ENCODE peak calls at places on chromosome 6, in five cellular contexts. N is GM23248, X is PC-3, U is neural progenitor cell, E is HCT116. F is an unnamed sample. For H3K4me1, the result is how much of the 10 kb centered on the place peaks cover.

GRCh38 chr6:54451516-54451915 is 143.3 kb downstream of the TINAG start:
- DNase-seq in N (no peak), X (no peak), U (no peak), E (no peak), F (no peak)

GRCh38 chr6:43951063-43951755 is 176.0 kb downstream of the MRPL14 start:
- DNase-seq in N (peak), X (peak), U (peak), E (peak), F (peak)

GRCh38 chr6:161618816-161619454 is 345.1 kb upstream of the AGPAT4 start:
- DNase-seq in N (peak), X (peak), U (peak), E (peak), F (peak)

GRCh38 chr6:152343735-152344360 is 293.3 kb downstream of the SYNE1 start:
- DNase-seq in N (no peak), X (no peak), U (no peak), E (no peak), F (no peak)

GRCh38 chr6:168124161-168124560 is 45.1 kb upstream of the FRMD1 start:
- DNase-seq in N (no peak), X (no peak), U (no peak), E (no peak), F (no peak)

GRCh38 chr6:156511570-156511969 is 265.6 kb upstream of the ARID1B start:
- DNase-seq in N (no peak), X (no peak), U (no peak), E (no peak), F (no peak)

GRCh38 chr6:155174576-155175174 is 89.1 kb upstream of the CLDN20 start:
- DNase-seq in N (peak), X (peak), U (peak), E (peak), F (peak)

GRCh38 chr6:32244270-32244669 is 20.4 kb upstream of the NOTCH4 start:
- DNase-seq in N (peak), X (no peak), U (no peak), E (no peak), F (no peak)

GRCh38 chr6:127201321-127201720 is 65.3 kb upstream of the RNF146 start:
- DNase-seq in N (peak), X (peak), U (no peak), E (no peak), F (no peak)

GRCh38 chr6:52157301-52157930 is 28.8 kb upstream of the IL17A start:
- DNase-seq in N (peak), X (peak), U (no peak), E (no peak), F (no peak)

GRCh38 chr6:57305112-57305511 is 12.3 kb upstream of the PRIM2 start:
- DNase-seq in N (peak), X (no peak), U (no peak), E (no peak), F (no peak)

GRCh38 chr6:17311595-17312311 is 30.6 kb downstream of the RBM24 start:
- DNase-seq in N (peak), X (no peak), U (peak), E (no peak), F (no peak)

GRCh38 chr6:35475573-35475972 is 7.4 kb downstream of the RPL10A start:
- DNase-seq in N (no peak), X (no peak), U (no peak), E (no peak), F (no peak)

GRCh38 chr6:130969807-130970491 is 93.1 kb downstream of the EPB41L2 start:
- DNase-seq in N (peak), X (no peak), U (peak), E (no peak), F (no peak)

GRCh38 chr6:15490242-15491100 is 172.4 kb downstream of the DTNBP1 start:
- DNase-seq in N (no peak), X (no peak), U (no peak), E (no peak), F (no peak)

GRCh38 chr6:167079853-167080297 is 43.0 kb upstream of the CCR6 start:
- DNase-seq in N (no peak), X (no peak), U (no peak), E (no peak), F (peak)

GRCh38 chr6:14074723-14075503 is 42.7 kb upstream of the CD83 start:
- DNase-seq in N (peak), X (peak), U (no peak), E (no peak), F (peak)

GRCh38 chr6:144753023-144753705 is 468.0 kb downstream of the UTRN start:
- DNase-seq in N (no peak), X (no peak), U (no peak), E (no peak), F (no peak)

GRCh38 chr6:37038297-37039198 is 33.1 kb downstream of the FGD2 start:
- DNase-seq in N (peak), X (no peak), U (no peak), E (no peak), F (no peak)

GRCh38 chr6:142088858-142089216 is 43.9 kb upstream of the GJE1 start:
- DNase-seq in N (peak), X (peak), U (peak), E (no peak), F (no peak)

GRCh38 chr6:41705996-41706835 is 29.2 kb downstream of the TFEB start:
- DNase-seq in N (peak), X (peak), U (peak), E (no peak), F (peak)

GRCh38 chr6:37078814-37079213 is 73.4 kb downstream of the FGD2 start:
- DNase-seq in N (peak), X (no peak), U (no peak), E (no peak), F (no peak)

GRCh38 chr6:23855497-23856116 is 270.4 kb upstream of the NRSN1 start:
- DNase-seq in N (no peak), X (no peak), U (no peak), E (no peak), F (no peak)

GRCh38 chr6:71459162-71459561 is 170.6 kb downstream of the OGFRL1 start:
- DNase-seq in N (no peak), X (no peak), U (no peak), E (no peak), F (no peak)

GRCh38 chr6:168711666-168712300 is 270.8 kb downstream of the SMOC2 start:
- DNase-seq in N (no peak), X (no peak), U (no peak), E (no peak), F (no peak)

GRCh38 chr6:113944701-113945100 is 26.2 kb downstream of the HDAC2 start:
- DNase-seq in N (no peak), X (no peak), U (no peak), E (no peak), F (no peak)

GRCh38 chr6:157329829-157330228 is 6.5 kb upstream of the TMEM242 start:
- DNase-seq in N (peak), X (peak), U (no peak), E (no peak), F (no peak)

GRCh38 chr6:89716532-89716931 is 78.0 kb upstream of the LYRM2 start:
- DNase-seq in N (no peak), X (no peak), U (no peak), E (no peak), F (no peak)

GRCh38 chr6:20876016-20876415 is 341.8 kb downstream of the CDKAL1 start:
- DNase-seq in N (peak), X (peak), U (peak), E (no peak), F (no peak)

GRCh38 chr6:13272131-13273046 is 55.9 kb downstream of the TBC1D7 start:
- DNase-seq in N (no peak), X (no peak), U (no peak), E (no peak), F (peak)

GRCh38 chr6:159973951-159974350 is 5.1 kb downstream of the IGF2R start:
- DNase-seq in N (peak), X (peak), U (no peak), E (no peak), F (peak)

GRCh38 chr6:109772961-109773431 is 81.9 kb downstream of the FIG4 start:
- DNase-seq in N (peak), X (peak), U (no peak), E (no peak), F (no peak)

GRCh38 chr6:31568537-31568961 is 3.5 kb upstream of the LTA start:
- DNase-seq in N (no peak), X (no peak), U (no peak), E (no peak), F (peak)

GRCh38 chr6:148342146-148343027 is at the start of gene SASH1:
- DNase-seq in N (peak), X (peak), U (peak), E (peak), F (no peak)

GRCh38 chr6:19833947-19834346 is 3.2 kb upstream of the ID4 start:
- DNase-seq in N (no peak), X (no peak), U (no peak), E (no peak), F (no peak)

GRCh38 chr6:163319609-163320366 is 94.7 kb upstream of the QKI start:
- DNase-seq in N (no peak), X (no peak), U (no peak), E (no peak), F (no peak)

GRCh38 chr6:135675862-135676261 is 175.6 kb upstream of the PDE7B start:
- DNase-seq in N (peak), X (peak), U (peak), E (peak), F (peak)

GRCh38 chr6:28896505-28897392 is 27.0 kb downstream of the TRIM27 start:
- DNase-seq in N (peak), X (peak), U (peak), E (peak), F (peak)

GRCh38 chr6:14265049-14266021 is 147.8 kb downstream of the CD83 start:
- DNase-seq in N (peak), X (no peak), U (no peak), E (no peak), F (no peak)

GRCh38 chr6:146287691-146288369 is 255.8 kb upstream of the RAB32 start:
- DNase-seq in N (peak), X (no peak), U (no peak), E (no peak), F (no peak)

GRCh38 chr6:146286976-146287375 is 256.7 kb upstream of the RAB32 start:
- DNase-seq in N (peak), X (no peak), U (no peak), E (no peak), F (no peak)

GRCh38 chr6:146290589-146290901 is 253.1 kb upstream of the RAB32 start:
- DNase-seq in N (no peak), X (no peak), U (no peak), E (no peak), F (no peak)

GRCh38 chr6:146292506-146292905 is 251.1 kb upstream of the RAB32 start:
- DNase-seq in N (no peak), X (no peak), U (no peak), E (no peak), F (no peak)

GRCh38 chr6:146289816-146290588 is 253.6 kb upstream of the RAB32 start:
- DNase-seq in N (peak), X (peak), U (no peak), E (no peak), F (no peak)
- TF ChIP-seq EZH2phosphoT487 in N (no peak), X (no peak), U (no peak), E (no peak), F (no peak)

GRCh38 chr6:38262609-38263008 is 377.1 kb downstream of the BTBD9 start:
- DNase-seq in N (peak), X (peak), U (no peak), E (no peak), F (no peak)
- TF ChIP-seq EZH2 in N (no peak), X (no peak), U (no peak), E (no peak), F (no peak)

DNA sequence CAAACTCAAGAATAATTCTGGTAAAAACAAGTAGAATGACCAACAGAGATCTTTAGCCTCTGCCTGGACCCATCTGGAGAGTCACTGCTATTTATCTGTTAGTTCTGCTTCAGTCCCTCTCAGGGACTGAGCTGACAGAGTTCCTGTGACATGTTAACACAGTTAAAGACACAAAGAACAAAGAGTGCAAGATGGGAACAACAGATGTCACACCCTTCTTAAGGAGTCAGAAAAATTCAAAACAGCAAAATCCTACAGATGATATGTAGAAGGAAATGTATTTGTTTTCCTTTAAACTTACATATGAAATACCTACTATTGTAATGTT is 102.2 kb downstream of the FYN start:
- DNase-seq in N (no peak), X (no peak), U (peak), E (no peak), F (no peak)
- H3K4me1 ChIP-seq in N (under half), X (under half), U (under half), E (under half), F (under half)

DNA sequence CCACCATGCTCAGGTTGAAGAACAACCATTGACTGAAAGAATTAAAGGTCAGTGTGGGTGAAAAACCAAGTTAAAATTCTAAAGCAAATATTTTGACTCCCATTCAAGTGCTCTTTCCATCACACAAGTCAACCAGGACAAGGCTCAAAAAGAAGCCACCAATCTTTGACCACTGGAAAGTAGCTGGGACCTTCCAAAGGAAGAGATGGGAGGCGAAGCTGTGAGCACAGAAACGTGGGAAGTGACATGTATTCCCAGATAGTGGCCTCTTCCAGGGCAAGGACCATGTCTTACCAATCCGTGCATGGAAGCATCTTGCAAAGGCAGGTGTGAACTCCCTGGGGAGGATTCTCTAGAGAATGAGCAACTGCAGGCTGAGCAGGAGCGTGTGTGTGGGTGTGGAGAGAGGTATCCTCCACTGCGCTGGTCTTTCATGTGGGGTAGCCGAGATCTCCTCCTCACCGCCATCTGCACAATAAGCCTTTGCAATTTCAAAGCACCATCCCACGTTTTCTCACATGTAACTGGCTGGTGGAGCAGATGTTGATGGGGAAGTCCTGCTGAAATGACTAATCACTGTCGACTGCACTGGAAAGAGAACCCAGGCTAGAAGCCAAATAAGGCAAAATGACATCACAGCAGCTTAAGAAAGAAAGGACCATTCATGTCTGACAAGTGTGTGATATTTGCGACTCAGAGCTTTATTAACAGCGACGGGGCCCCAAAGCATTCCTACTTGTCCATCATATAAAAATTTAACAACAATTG is 189.4 kb upstream of the RREB1 start:
- DNase-seq in N (peak), X (peak), U (no peak), E (peak), F (no peak)
- TF ChIP-seq EZH2phosphoT487 in N (no peak), X (no peak), U (no peak), E (no peak), F (no peak)

GRCh38 chr6:39313526-39314272 is 520 bp downstream of the KCNK17 start:
- DNase-seq in N (no peak), X (no peak), U (peak), E (no peak), F (no peak)
- TF ChIP-seq EZH2 in N (peak), X (no peak), U (peak), E (no peak), F (no peak)

GRCh38 chr6:7152467-7152866 is 44.7 kb downstream of the RREB1 start:
- DNase-seq in N (no peak), X (peak), U (no peak), E (no peak), F (no peak)
- H3K4me1 ChIP-seq in N (half or more), X (under half), U (under half), E (under half), F (half or more)

GRCh38 chr6:87971605-87972262 is 75.9 kb upstream of the SPACA1 start:
- DNase-seq in N (no peak), X (no peak), U (no peak), E (no peak), F (no peak)

GRCh38 chr6:87968435-87969278 is 79.0 kb upstream of the SPACA1 start:
- DNase-seq in N (peak), X (peak), U (peak), E (no peak), F (peak)

GRCh38 chr6:87965806-87966205 is 81.8 kb upstream of the SPACA1 start:
- DNase-seq in N (no peak), X (no peak), U (no peak), E (no peak), F (no peak)
- TF ChIP-seq EZH2phosphoT487 in N (no peak), X (no peak), U (no peak), E (no peak), F (no peak)

GRCh38 chr6:50824505-50824904 is 5.8 kb downstream of the TFAP2B start:
- DNase-seq in N (no peak), X (no peak), U (no peak), E (no peak), F (no peak)

GRCh38 chr6:50829898-50830439 is 11.3 kb downstream of the TFAP2B start:
- DNase-seq in N (no peak), X (peak), U (peak), E (no peak), F (no peak)

GRCh38 chr6:50826037-50826761 is 7.5 kb downstream of the TFAP2B start:
- DNase-seq in N (no peak), X (no peak), U (no peak), E (no peak), F (no peak)

GRCh38 chr6:50825375-50826036 is 6.8 kb downstream of the TFAP2B start:
- DNase-seq in N (no peak), X (no peak), U (no peak), E (no peak), F (no peak)

GRCh38 chr6:50826803-50827202 is 8.1 kb downstream of the TFAP2B start:
- DNase-seq in N (no peak), X (no peak), U (peak), E (no peak), F (no peak)
- TF ChIP-seq EZH2 in N (no peak), X (no peak), U (no peak), E (no peak), F (no peak)

GRCh38 chr6:25966707-25967106 is 4.1 kb downstream of the TRIM38 start:
- DNase-seq in N (no peak), X (no peak), U (no peak), E (no peak), F (no peak)

GRCh38 chr6:25972902-25973301 is 10.3 kb downstream of the TRIM38 start:
- DNase-seq in N (no peak), X (no peak), U (no peak), E (no peak), F (no peak)

GRCh38 chr6:25972128-25972527 is 9.5 kb downstream of the TRIM38 start:
- DNase-seq in N (no peak), X (no peak), U (no peak), E (no peak), F (no peak)

GRCh38 chr6:25971187-25971811 is 8.7 kb downstream of the TRIM38 start:
- DNase-seq in N (peak), X (peak), U (no peak), E (peak), F (no peak)

DNA sequence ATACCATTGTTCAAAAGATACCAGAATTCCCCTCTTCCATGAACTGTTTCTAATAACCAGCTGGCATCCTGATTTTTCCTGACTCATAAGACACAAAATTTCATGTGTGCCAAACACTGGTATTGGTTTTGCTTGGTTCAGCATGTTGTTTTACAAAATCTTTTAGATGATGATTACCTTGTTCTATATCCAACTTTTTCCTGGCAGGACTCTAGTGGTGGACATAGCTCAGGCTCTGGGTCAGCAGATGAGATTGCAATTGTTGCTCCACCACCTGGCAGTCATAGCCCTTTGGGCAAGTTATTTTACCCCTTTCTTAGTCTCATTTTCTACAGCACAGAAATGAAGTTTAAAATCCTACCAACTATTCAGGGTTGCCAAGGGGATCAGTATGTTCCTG is 6.2 kb downstream of the TRIM38 start:
- DNase-seq in N (peak), X (no peak), U (no peak), E (no peak), F (no peak)
- H3K4me1 ChIP-seq in N (half or more), X (under half), U (under half), E (under half), F (under half)